ENCODE peak calls at places on chromosomes 6 and 20, in six cellular contexts. V is GM23248, P is mammary epithelial cell, Y is tibial artery, H is stomach, F is lower lobe of right lung. O is an unnamed sample.

GRCh38 chr6:117481278-117481925 is 1.1 kb upstream of the DCBLD1 start:
- DNase-seq in V (no peak), P (no peak), Y (peak; percentile 62), H (peak; percentile 28), F (no peak), O (peak; percentile 72)

GRCh38 chr6:169961772-169962561 is 210.5 kb downstream of the ERMARD start:
- DNase-seq in V (peak; percentile 20), P (no peak), Y (peak; percentile 65), H (peak; percentile 24), F (peak; percentile 44), O (peak; percentile 81)

GRCh38 chr6:95094751-95095150 is 482.6 kb upstream of the MANEA start:
- DNase-seq in V (peak; percentile 74), P (peak; percentile 68), Y (no peak), H (no peak), F (no peak), O (no peak)

GRCh38 chr6:99270852-99271251 is 78.6 kb downstream of the FAXC start:
- DNase-seq in V (no peak), P (no peak), Y (no peak), H (no peak), F (no peak), O (no peak)

GRCh38 chr6:122567034-122567433 is 43.2 kb upstream of the PKIB start:
- DNase-seq in V (no peak), P (no peak), Y (no peak), H (no peak), F (no peak), O (no peak)

GRCh38 chr20:20733943-20734342 is 21.5 kb upstream of the RALGAPA2 start:
- DNase-seq in V (no peak), P (no peak), Y (no peak), H (no peak), F (no peak), O (no peak)

GRCh38 chr6:90382760-90383159 is 86.1 kb upstream of the BACH2 start:
- DNase-seq in V (no peak), P (no peak), Y (no peak), H (no peak), F (no peak), O (no peak)

GRCh38 chr6:161198176-161198575 is 75.7 kb downstream of the AGPAT4 start:
- DNase-seq in V (peak; percentile 45), P (peak; percentile 4), Y (no peak), H (no peak), F (no peak), O (no peak)

GRCh38 chr6:139912735-139913400 is 538.4 kb upstream of the CITED2 start:
- DNase-seq in V (no peak), P (no peak), Y (no peak), H (no peak), F (no peak), O (no peak)

GRCh38 chr6:52649521-52649920 is 21.4 kb upstream of the TMEM14A start:
- DNase-seq in V (peak; percentile 59), P (no peak), Y (no peak), H (no peak), F (no peak), O (no peak)

GRCh38 chr20:48799315-48800105 is 28.3 kb downstream of the PREX1 start:
- DNase-seq in V (no peak), P (no peak), Y (no peak), H (no peak), F (no peak), O (no peak)

GRCh38 chr6:27311806-27312145 is 297 bp downstream of the POM121L2 start:
- DNase-seq in V (no peak), P (no peak), Y (no peak), H (no peak), F (no peak), O (no peak)

GRCh38 chr6:55974688-55975087 is 99.3 kb upstream of the BMP5 start:
- DNase-seq in V (no peak), P (no peak), Y (no peak), H (no peak), F (no peak), O (no peak)

GRCh38 chr6:39276379-39276995 is 37.7 kb downstream of the KCNK17 start:
- DNase-seq in V (no peak), P (no peak), Y (no peak), H (no peak), F (no peak), O (no peak)

GRCh38 chr6:159056003-159056402 is 11.2 kb upstream of the TAGAP start:
- DNase-seq in V (no peak), P (no peak), Y (no peak), H (no peak), F (no peak), O (no peak)

GRCh38 chr20:16095241-16095640 is 478.0 kb downstream of the KIF16B start:
- DNase-seq in V (no peak), P (no peak), Y (no peak), H (no peak), F (no peak), O (no peak)

GRCh38 chr20:20466341-20466879 is 98.5 kb downstream of the INSM1 start:
- DNase-seq in V (peak; percentile 93), P (peak; percentile 28), Y (no peak), H (no peak), F (no peak), O (no peak)

GRCh38 chr20:50916257-50916656 is 15.0 kb downstream of the ADNP start:
- DNase-seq in V (peak; percentile 59), P (peak; percentile 66), Y (no peak), H (no peak), F (no peak), O (no peak)

GRCh38 chr6:109441069-109441816 is 719 bp downstream of the SMPD2 start:
- DNase-seq in V (peak; percentile 79), P (peak; percentile 70), Y (peak; percentile 80), H (peak; percentile 51), F (peak; percentile 76), O (peak; percentile 83)

GRCh38 chr6:53984163-53984562 is 127.1 kb upstream of the MLIP start:
- DNase-seq in V (peak; percentile 89), P (peak; percentile 97), Y (no peak), H (no peak), F (no peak), O (no peak)

GRCh38 chr20:35506872-35507638 is 22.4 kb downstream of the C20orf173 start:
- DNase-seq in V (peak; percentile 39), P (peak; percentile 16), Y (no peak), H (no peak), F (no peak), O (no peak)
- H3K36me3 ChIP-seq in V (peaks cover 13% of the 10 kb centered on the region), P (peaks cover 23% of the 10 kb centered on the region), Y (peaks cover 50% of the 10 kb centered on the region), H (peaks cover 64% of the 10 kb centered on the region), F (peaks cover 98% of the 10 kb centered on the region), O (no peaks in the 10 kb centered on the region)

GRCh38 chr6:70325009-70325408 is 22.1 kb upstream of the COL9A1 start:
- DNase-seq in V (no peak), P (no peak), Y (no peak), H (no peak), F (no peak), O (no peak)
- H3K27ac ChIP-seq in V (no peak overlapping the region), P (no peak overlapping the region), Y (no peak overlapping the region), H (no peak overlapping the region), F (no peak overlapping the region), O (no peak overlapping the region)

GRCh38 chr6:17530321-17530835 is 69.7 kb upstream of the FAM8A1 start:
- DNase-seq in V (no peak), P (no peak), Y (no peak), H (no peak), F (no peak), O (no peak)

GRCh38 chr6:17527076-17527475 is 73.0 kb upstream of the FAM8A1 start:
- DNase-seq in V (peak; percentile 5), P (no peak), Y (no peak), H (no peak), F (no peak), O (no peak)

DNA sequence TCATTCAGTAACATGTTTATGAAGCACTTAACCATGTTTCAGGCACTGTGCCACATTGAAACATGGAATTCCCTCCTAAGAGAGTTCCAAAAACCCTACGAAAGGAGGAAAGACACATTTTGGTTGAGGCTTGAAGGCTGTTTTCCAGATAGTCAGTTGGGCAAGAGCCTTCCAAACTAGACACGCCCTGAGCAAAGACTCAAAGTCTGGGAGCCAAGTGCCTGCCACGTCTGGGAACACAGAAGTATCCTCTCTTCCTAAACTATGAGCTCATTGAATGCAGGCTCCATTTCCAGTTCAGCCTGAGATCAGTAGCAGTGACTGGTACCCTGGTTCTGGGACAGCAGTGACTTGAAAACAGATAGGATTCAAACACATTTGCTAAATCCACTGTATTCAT is 74.5 kb upstream of the FAM8A1 start:
- DNase-seq in V (peak; percentile 36), P (no peak), Y (no peak), H (no peak), F (no peak), O (no peak)
- H3K36me3 ChIP-seq in V (no peaks in the 10 kb centered on the region), P (peaks cover 2% of the 10 kb centered on the region), Y (no peaks in the 10 kb centered on the region), H (no peaks in the 10 kb centered on the region), F (no peaks in the 10 kb centered on the region), O (no peaks in the 10 kb centered on the region)

DNA sequence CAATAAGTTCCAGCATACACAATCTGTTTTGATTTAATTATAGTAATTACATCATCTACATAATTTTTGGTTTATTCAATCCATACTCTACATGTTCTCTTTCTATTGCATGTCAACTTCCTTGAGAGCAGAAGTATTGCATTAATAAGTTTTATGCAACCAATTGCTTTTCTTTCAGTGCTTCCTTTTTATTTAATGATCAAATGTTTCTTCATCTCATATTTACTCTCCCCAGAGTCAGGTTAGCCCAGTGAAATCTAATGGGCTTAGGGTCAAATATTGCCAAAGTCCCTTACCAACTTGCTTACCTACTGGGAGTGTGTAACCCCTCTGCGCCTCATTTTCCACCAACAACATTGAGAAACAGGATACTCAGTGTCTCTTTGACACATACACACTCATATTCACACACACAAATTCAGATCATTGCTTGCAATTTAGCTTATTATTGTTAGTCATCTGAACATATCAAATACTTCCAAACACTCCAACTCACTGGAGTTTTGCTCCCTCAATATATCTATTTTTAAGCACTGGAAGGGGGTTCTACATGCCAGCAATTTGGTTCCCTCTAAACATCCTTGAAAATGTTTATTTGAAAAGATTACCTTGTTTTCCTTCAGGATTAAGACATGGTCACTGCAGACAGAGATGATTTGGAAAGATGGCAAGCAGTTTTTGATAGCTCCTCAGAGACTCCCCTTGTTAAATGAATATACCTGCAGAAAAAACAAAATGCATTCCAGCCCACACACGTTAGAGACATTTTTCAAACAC is 424.2 kb upstream of the MARCKS start:
- DNase-seq in V (peak; percentile 36), P (no peak), Y (no peak), H (no peak), F (no peak), O (no peak)
- H3K27ac ChIP-seq in V (peak overlapping the region; percentile 57), P (no peak overlapping the region), Y (peak overlapping the region; percentile 45), H (no peak overlapping the region), F (peak overlapping the region; percentile 10), O (peak overlapping the region; percentile 39)

DNA sequence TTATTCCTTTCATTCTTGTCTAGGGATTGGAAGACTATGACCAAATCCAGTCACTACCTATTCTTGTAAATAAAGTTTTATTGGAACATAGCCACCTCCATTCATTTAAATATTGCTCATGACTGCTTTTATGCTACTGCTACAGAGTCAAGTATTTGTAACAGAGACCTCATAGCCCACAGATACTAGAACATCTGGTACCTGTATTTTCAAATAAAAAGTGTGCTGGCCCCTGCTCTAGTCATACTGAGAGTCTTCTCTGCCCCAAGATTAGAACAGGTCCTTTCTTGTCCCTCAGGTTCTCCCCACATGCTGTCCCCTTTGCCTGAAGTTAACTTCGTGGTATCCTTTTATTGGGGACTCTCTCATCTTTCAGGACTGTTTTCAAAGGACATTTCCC is 422.3 kb downstream of the CBLN4 start:
- DNase-seq in V (no peak), P (no peak), Y (no peak), H (no peak), F (no peak), O (no peak)
- H3K36me3 ChIP-seq in V (no peaks in the 10 kb centered on the region), P (no peaks in the 10 kb centered on the region), Y (no peaks in the 10 kb centered on the region), H (no peaks in the 10 kb centered on the region), F (no peaks in the 10 kb centered on the region), O (no peaks in the 10 kb centered on the region)

O was measured in left lung.